ENCODE peak calls at places on chromosomes 5 and 9, in seven cellular contexts. C is activated CD4-positive, alpha-beta T cell treated with anti-CD3 and anti-CD28 coated beads for 48 hours; N is fibroblast of lung; Y is pancreas; E is coronary artery; L is effector CD8-positive, alpha-beta T cell; P is WTC11. G is an unnamed sample.

GRCh38 chr9:1332161-1332560 is 282.0 kb downstream of the DMRT2 start:
- DNase-seq in C (no peak), N (no peak), Y (no peak), E (no peak), L (no peak), P (no peak), G (no peak)

GRCh38 chr5:32254987-32255900 is 57.5 kb downstream of the MTMR12 start:
- DNase-seq in C (no peak), N (peak), Y (no peak), E (no peak), L (no peak), P (no peak), G (no peak)

GRCh38 chr5:1479581-1480188 is 34.4 kb upstream of the SLC6A3 start:
- DNase-seq in C (peak), N (no peak), Y (peak), E (no peak), L (peak), P (peak), G (peak)

GRCh38 chr9:97874617-97875016 is 21.6 kb downstream of the FOXE1 start:
- DNase-seq in C (no peak), N (no peak), Y (no peak), E (no peak), L (no peak), P (no peak), G (no peak)

GRCh38 chr9:33818832-33819500 is 2.0 kb downstream of the UBE2R2 start:
- DNase-seq in C (no peak), N (peak), Y (no peak), E (no peak), L (no peak), P (no peak), G (no peak)

GRCh38 chr5:171953860-171954701 is 52.4 kb downstream of the FBXW11 start:
- DNase-seq in C (no peak), N (peak), Y (no peak), E (no peak), L (no peak), P (no peak), G (no peak)

GRCh38 chr9:84940294-84940693 is 270.8 kb downstream of the NTRK2 start:
- DNase-seq in C (no peak), N (peak), Y (no peak), E (no peak), L (no peak), P (no peak), G (no peak)

GRCh38 chr5:58458851-58459275 is 1.0 kb downstream of the PLK2 start:
- DNase-seq in C (no peak), N (peak), Y (no peak), E (no peak), L (no peak), P (no peak), G (no peak)

GRCh38 chr5:15510816-15511215 is 10.8 kb downstream of the FBXL7 start:
- DNase-seq in C (no peak), N (peak), Y (no peak), E (no peak), L (no peak), P (no peak), G (no peak)

GRCh38 chr5:94432499-94432898 is 185.9 kb downstream of the KIAA0825 start:
- DNase-seq in C (no peak), N (peak), Y (no peak), E (no peak), L (no peak), P (no peak), G (no peak)

GRCh38 chr5:57900356-57900944 is 417.8 kb upstream of the ACTBL2 start:
- DNase-seq in C (no peak), N (peak), Y (no peak), E (no peak), L (no peak), P (no peak), G (no peak)

GRCh38 chr9:87714819-87715218 is 11.1 kb upstream of the CTSL start:
- DNase-seq in C (no peak), N (peak), Y (no peak), E (no peak), L (no peak), P (no peak), G (no peak)

GRCh38 chr5:118533166-118533565 is 455.2 kb downstream of the DTWD2 start:
- DNase-seq in C (no peak), N (peak), Y (no peak), E (no peak), L (no peak), P (no peak), G (no peak)

GRCh38 chr5:95711501-95712346 is 19.4 kb upstream of the RHOBTB3 start:
- DNase-seq in C (no peak), N (peak), Y (peak), E (no peak), L (no peak), P (peak), G (no peak)

GRCh38 chr5:166979576-166979975 is 1311.9 kb upstream of the WWC1 start:
- DNase-seq in C (no peak), N (no peak), Y (no peak), E (no peak), L (no peak), P (no peak), G (no peak)

GRCh38 chr9:84439253-84439652 is 98.7 kb upstream of the SLC28A3 start:
- DNase-seq in C (no peak), N (no peak), Y (no peak), E (no peak), L (no peak), P (no peak), G (no peak)

GRCh38 chr5:133253661-133254060 is 201.8 kb downstream of the HSPA4 start:
- DNase-seq in C (no peak), N (no peak), Y (no peak), E (no peak), L (no peak), P (no peak), G (no peak)